ENCODE peak calls at places on chromosomes 2 and 18, in five cellular contexts. Q, D, E, Z and X are unnamed samples.

GRCh38 chr2:168805615-168806014 is 3.2 kb downstream of the NOSTRIN start:
- DNase-seq in Z (no peak), Q (no peak), D (no peak), E (no peak), X (no peak)

GRCh38 chr2:158740591-158740990 is 54.5 kb upstream of the DAPL1 start:
- DNase-seq in Q (no peak), Z (no peak), E (no peak), D (peak; percentile 82), X (no peak)

GRCh38 chr2:205925373-205926337 is 160.3 kb downstream of the INO80D start:
- DNase-seq in Q (peak; percentile 41), Z (peak; percentile 62), D (peak; percentile 72), E (peak; percentile 56), X (peak; percentile 48)

GRCh38 chr2:76193098-76193497 is 482.4 kb upstream of the GCFC2 start:
- DNase-seq in Q (no peak), Z (no peak), D (no peak), E (no peak), X (no peak)

GRCh38 chr2:151260492-151261239 is 997 bp downstream of the RBM43 start:
- DNase-seq in Q (peak; percentile 4), D (peak; percentile 58), Z (no peak), E (peak; percentile 42), X (no peak)

GRCh38 chr2:238692562-238692961 is 155.3 kb upstream of the TWIST2 start:
- DNase-seq in Q (no peak), E (no peak), Z (no peak), D (no peak), X (no peak)

GRCh38 chr2:217864960-217865359 is 137.8 kb downstream of the TNS1 start:
- DNase-seq in Q (no peak), E (peak; percentile 30), Z (peak; percentile 4), D (no peak), X (no peak)

GRCh38 chr2:173043897-173044472 is 31.7 kb upstream of the MAP3K20 start:
- DNase-seq in E (no peak), Q (no peak), D (no peak), Z (no peak), X (no peak)

GRCh38 chr2:216246741-216247140 is 125.5 kb downstream of the MARCHF4 start:
- DNase-seq in Z (no peak), E (no peak), Q (no peak), D (no peak), X (no peak)

GRCh38 chr18:37419866-37420265 is 145.7 kb downstream of the CELF4 start:
- DNase-seq in Z (no peak), Q (no peak), E (no peak), D (no peak), X (no peak)

GRCh38 chr2:96146881-96147592 is 1.8 kb upstream of the DUSP2 start:
- DNase-seq in E (no peak), D (no peak), Z (no peak), Q (no peak), X (no peak)

GRCh38 chr18:48934708-48935432 is 15.9 kb downstream of the SMAD7 start:
- DNase-seq in E (no peak), Q (no peak), Z (no peak), D (no peak), X (peak; percentile 54)

GRCh38 chr18:23593720-23594119 is 7.4 kb upstream of the NPC1 start:
- DNase-seq in D (peak; percentile 82), E (peak; percentile 61), Q (peak; percentile 67), Z (no peak), X (no peak)

GRCh38 chr2:180337136-180337535 is 330.0 kb upstream of the CWC22 start:
- DNase-seq in Z (no peak), E (no peak), D (no peak), Q (no peak), X (no peak)

GRCh38 chr2:215698566-215698965 is 262.7 kb upstream of the FN1 start:
- DNase-seq in Z (no peak), E (peak; percentile 96), D (peak; percentile 89), Q (no peak), X (no peak)

GRCh38 chr2:30305235-30305634 is 73.9 kb downstream of the LBH start:
- DNase-seq in Z (no peak), E (no peak), Q (no peak), D (no peak), X (no peak)

GRCh38 chr18:50192903-50193795 is 1.8 kb downstream of the MYO5B start:
- DNase-seq in Q (no peak), E (no peak), D (no peak), Z (no peak), X (no peak)

GRCh38 chr2:224584111-224584764 is 925 bp downstream of the CUL3 start:
- DNase-seq in Z (no peak), Q (no peak), D (peak; percentile 42), E (peak; percentile 27), X (peak; percentile 47)

GRCh38 chr2:177172034-177172880 is 40.3 kb upstream of the HNRNPA3 start:
- DNase-seq in Z (no peak), Q (no peak), D (peak; percentile 63), E (peak; percentile 63), X (no peak)

GRCh38 chr2:105134076-105134475 is 96.2 kb downstream of the MRPS9 start:
- DNase-seq in Q (no peak), Z (no peak), D (no peak), E (no peak), X (no peak)

GRCh38 chr18:293557-293956 is 25.7 kb upstream of the THOC1 start:
- DNase-seq in Q (no peak), D (peak; percentile 62), E (no peak), Z (no peak), X (no peak)

GRCh38 chr2:15728247-15728721 is 136.6 kb downstream of the DDX1 start:
- DNase-seq in E (no peak), Q (no peak), D (no peak), Z (no peak), X (peak; percentile 87)

GRCh38 chr2:143629344-143629743 is 500.1 kb downstream of the ARHGAP15 start:
- DNase-seq in Q (no peak), D (peak; percentile 33), Z (no peak), E (no peak), X (no peak)

GRCh38 chr2:101524811-101525430 is 50.0 kb upstream of the RFX8 start:
- DNase-seq in Z (no peak), D (peak; percentile 52), Q (no peak), E (no peak), X (no peak)

GRCh38 chr2:190031971-190032623 is 30.4 kb downstream of the MSTN start:
- DNase-seq in E (no peak), Z (no peak), D (no peak), Q (no peak), X (no peak)